ENCODE peak calls at places on chromosomes 1 and 21, in ten cellular contexts. One of them, this sample, is unnamed.
A peak's percentile ranks its signal among the peaks of the same experiment; 100 is the strongest.

GRCh38 chr1:66927528-66927927 is 2.7 kb downstream of the MIER1 start:
- DNase-seq in CD4-positive, alpha-beta memory T cell: no peak
- DNase-seq in OCI-LY7: no peak
- DNase-seq in spleen: no peak
- DNase-seq in tibial nerve: no peak
- DNase-seq in AG10803: no peak
- DNase-seq in lower lobe of right lung: no peak
- DNase-seq in HFF-Myc: no peak
- DNase-seq in SJSA1: no peak
- DNase-seq in AG04450: no peak
- DNase-seq in this sample: no peak

GRCh38 chr1:187909382-187909781 is 1080.6 kb downstream of the PLA2G4A start:
- DNase-seq in CD4-positive, alpha-beta memory T cell: no peak
- DNase-seq in OCI-LY7: no peak
- DNase-seq in spleen: no peak
- DNase-seq in tibial nerve: no peak
- DNase-seq in AG10803: no peak
- DNase-seq in lower lobe of right lung: no peak
- DNase-seq in HFF-Myc: no peak
- DNase-seq in SJSA1: no peak
- DNase-seq in AG04450: no peak
- DNase-seq in this sample: no peak

GRCh38 chr1:107432108-107432507 is 291.3 kb downstream of the NTNG1 start:
- DNase-seq in CD4-positive, alpha-beta memory T cell: no peak
- DNase-seq in OCI-LY7: no peak
- DNase-seq in spleen: no peak
- DNase-seq in tibial nerve: no peak
- DNase-seq in AG10803: no peak
- DNase-seq in lower lobe of right lung: no peak
- DNase-seq in HFF-Myc: no peak
- DNase-seq in SJSA1: no peak
- DNase-seq in AG04450: no peak
- DNase-seq in this sample: no peak

GRCh38 chr1:19418503-19418971 is 66.8 kb downstream of the CAPZB start:
- DNase-seq in CD4-positive, alpha-beta memory T cell: no peak
- DNase-seq in OCI-LY7: no peak
- DNase-seq in spleen: no peak
- DNase-seq in tibial nerve: no peak
- DNase-seq in AG10803: peak; percentile 62
- DNase-seq in lower lobe of right lung: no peak
- DNase-seq in HFF-Myc: no peak
- DNase-seq in SJSA1: no peak
- DNase-seq in AG04450: no peak
- DNase-seq in this sample: no peak

GRCh38 chr21:28459193-28459592 is 533.5 kb downstream of the LTN1 start:
- DNase-seq in CD4-positive, alpha-beta memory T cell: no peak
- DNase-seq in OCI-LY7: peak; percentile 2
- DNase-seq in spleen: no peak
- DNase-seq in tibial nerve: no peak
- DNase-seq in AG10803: no peak
- DNase-seq in lower lobe of right lung: no peak
- DNase-seq in HFF-Myc: no peak
- DNase-seq in SJSA1: no peak
- DNase-seq in AG04450: no peak
- DNase-seq in this sample: no peak

GRCh38 chr1:212485895-212486590 is 53.3 kb downstream of the NENF start:
- DNase-seq in CD4-positive, alpha-beta memory T cell: no peak
- DNase-seq in OCI-LY7: no peak
- DNase-seq in spleen: no peak
- DNase-seq in tibial nerve: peak; percentile 38
- DNase-seq in AG10803: peak; percentile 88
- DNase-seq in lower lobe of right lung: peak; percentile 89
- DNase-seq in HFF-Myc: peak; percentile 65
- DNase-seq in SJSA1: peak; percentile 94
- DNase-seq in AG04450: peak; percentile 64
- DNase-seq in this sample: no peak

GRCh38 chr1:72649211-72649888 is 367.0 kb upstream of the NEGR1 start:
- DNase-seq in CD4-positive, alpha-beta memory T cell: no peak
- DNase-seq in OCI-LY7: no peak
- DNase-seq in spleen: peak; percentile 67
- DNase-seq in tibial nerve: no peak
- DNase-seq in AG10803: no peak
- DNase-seq in lower lobe of right lung: peak; percentile 40
- DNase-seq in HFF-Myc: no peak
- DNase-seq in SJSA1: no peak
- DNase-seq in AG04450: no peak
- DNase-seq in this sample: no peak

GRCh38 chr1:63276625-63277024 is 45.7 kb upstream of the FOXD3 start:
- DNase-seq in CD4-positive, alpha-beta memory T cell: no peak
- DNase-seq in OCI-LY7: no peak
- DNase-seq in spleen: no peak
- DNase-seq in tibial nerve: no peak
- DNase-seq in AG10803: no peak
- DNase-seq in lower lobe of right lung: no peak
- DNase-seq in HFF-Myc: no peak
- DNase-seq in SJSA1: no peak
- DNase-seq in AG04450: no peak
- DNase-seq in this sample: no peak

GRCh38 chr1:228109073-228109961 is at the start of gene MRPL55:
- DNase-seq in CD4-positive, alpha-beta memory T cell: peak; percentile 98
- DNase-seq in OCI-LY7: peak; percentile 97
- DNase-seq in spleen: peak; percentile 100
- DNase-seq in tibial nerve: peak; percentile 99
- DNase-seq in AG10803: peak; percentile 93
- DNase-seq in lower lobe of right lung: peak; percentile 97
- DNase-seq in HFF-Myc: peak; percentile 71
- DNase-seq in SJSA1: peak; percentile 96
- DNase-seq in AG04450: peak; percentile 83
- DNase-seq in this sample: peak; percentile 100

GRCh38 chr1:228108742-228109072 is 392 bp downstream of the MRPL55 start:
- DNase-seq in CD4-positive, alpha-beta memory T cell: no peak
- DNase-seq in OCI-LY7: no peak
- DNase-seq in spleen: no peak
- DNase-seq in tibial nerve: no peak
- DNase-seq in AG10803: no peak
- DNase-seq in lower lobe of right lung: peak; percentile 48
- DNase-seq in HFF-Myc: no peak
- DNase-seq in SJSA1: no peak
- DNase-seq in AG04450: no peak
- DNase-seq in this sample: no peak

GRCh38 chr1:228109962-228110488 is 926 bp upstream of the MRPL55 start:
- DNase-seq in CD4-positive, alpha-beta memory T cell: no peak
- DNase-seq in OCI-LY7: no peak
- DNase-seq in spleen: no peak
- DNase-seq in tibial nerve: no peak
- DNase-seq in AG10803: peak; percentile 50
- DNase-seq in lower lobe of right lung: no peak
- DNase-seq in HFF-Myc: no peak
- DNase-seq in SJSA1: no peak
- DNase-seq in AG04450: no peak
- DNase-seq in this sample: peak; percentile 90

GRCh38 chr1:228112167-228112566 is 3.1 kb upstream of the MRPL55 start:
- DNase-seq in CD4-positive, alpha-beta memory T cell: no peak
- DNase-seq in OCI-LY7: no peak
- DNase-seq in spleen: no peak
- DNase-seq in tibial nerve: no peak
- DNase-seq in AG10803: no peak
- DNase-seq in lower lobe of right lung: no peak
- DNase-seq in HFF-Myc: no peak
- DNase-seq in SJSA1: no peak
- DNase-seq in AG04450: no peak
- DNase-seq in this sample: peak; percentile 25

GRCh38 chr1:228110536-228110935 is 1.4 kb upstream of the MRPL55 start:
- DNase-seq in CD4-positive, alpha-beta memory T cell: no peak
- DNase-seq in OCI-LY7: no peak
- DNase-seq in spleen: no peak
- DNase-seq in tibial nerve: no peak
- DNase-seq in AG10803: no peak
- DNase-seq in lower lobe of right lung: no peak
- DNase-seq in HFF-Myc: no peak
- DNase-seq in SJSA1: no peak
- DNase-seq in AG04450: no peak
- DNase-seq in this sample: peak; percentile 67
- H3K4me3 ChIP-seq in CD4-positive, alpha-beta memory T cell: no peak overlapping the region
- H3K4me3 ChIP-seq in OCI-LY7: no peak overlapping the region
- H3K4me3 ChIP-seq in spleen: no peak overlapping the region
- H3K4me3 ChIP-seq in tibial nerve: no peak overlapping the region
- H3K4me3 ChIP-seq in AG10803: peak overlapping the region; percentile 98
- H3K4me3 ChIP-seq in lower lobe of right lung: peak overlapping the region; percentile 78
- H3K4me3 ChIP-seq in HFF-Myc: no peak overlapping the region
- H3K4me3 ChIP-seq in SJSA1: peak overlapping the region; percentile 72
- H3K4me3 ChIP-seq in AG04450: no peak overlapping the region
- H3K4me3 ChIP-seq in this sample: no peak overlapping the region

GRCh38 chr1:230423261-230423660 is 2.9 kb downstream of the PGBD5 start:
- DNase-seq in CD4-positive, alpha-beta memory T cell: no peak
- DNase-seq in OCI-LY7: no peak
- DNase-seq in spleen: no peak
- DNase-seq in tibial nerve: no peak
- DNase-seq in AG10803: no peak
- DNase-seq in lower lobe of right lung: no peak
- DNase-seq in HFF-Myc: no peak
- DNase-seq in SJSA1: no peak
- DNase-seq in AG04450: no peak
- DNase-seq in this sample: no peak

GRCh38 chr1:230425252-230426061 is 675 bp downstream of the PGBD5 start:
- DNase-seq in CD4-positive, alpha-beta memory T cell: no peak
- DNase-seq in OCI-LY7: no peak
- DNase-seq in spleen: no peak
- DNase-seq in tibial nerve: no peak
- DNase-seq in AG10803: peak; percentile 2
- DNase-seq in lower lobe of right lung: peak; percentile 51
- DNase-seq in HFF-Myc: no peak
- DNase-seq in SJSA1: no peak
- DNase-seq in AG04450: no peak
- DNase-seq in this sample: no peak

GRCh38 chr1:230424440-230425251 is 1.5 kb downstream of the PGBD5 start:
- DNase-seq in CD4-positive, alpha-beta memory T cell: no peak
- DNase-seq in OCI-LY7: no peak
- DNase-seq in spleen: no peak
- DNase-seq in tibial nerve: no peak
- DNase-seq in AG10803: no peak
- DNase-seq in lower lobe of right lung: no peak
- DNase-seq in HFF-Myc: no peak
- DNase-seq in SJSA1: no peak
- DNase-seq in AG04450: no peak
- DNase-seq in this sample: no peak

GRCh38 chr1:230422221-230422981 is 3.7 kb downstream of the PGBD5 start:
- DNase-seq in CD4-positive, alpha-beta memory T cell: no peak
- DNase-seq in OCI-LY7: no peak
- DNase-seq in spleen: no peak
- DNase-seq in tibial nerve: no peak
- DNase-seq in AG10803: no peak
- DNase-seq in lower lobe of right lung: no peak
- DNase-seq in HFF-Myc: no peak
- DNase-seq in SJSA1: no peak
- DNase-seq in AG04450: no peak
- DNase-seq in this sample: no peak

DNA sequence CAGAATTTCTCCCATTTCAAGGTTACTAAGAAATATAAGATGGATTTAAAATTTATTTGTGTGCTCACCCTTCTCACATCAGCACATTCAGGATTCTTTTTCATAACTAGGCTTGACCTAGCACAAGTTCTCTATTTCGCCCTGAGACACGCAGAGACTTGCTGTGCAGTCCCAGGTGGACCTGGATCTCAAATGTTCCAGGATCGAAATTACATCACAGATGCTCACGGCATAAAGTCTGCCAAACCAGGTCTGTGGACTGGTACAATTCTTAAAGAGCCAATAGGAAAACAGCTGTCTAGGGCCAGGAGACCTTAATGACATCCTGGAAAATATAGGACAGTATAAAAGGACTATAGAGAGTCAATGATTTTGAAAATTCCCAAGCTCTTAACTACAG is 2.2 kb downstream of the PGBD5 start:
- DNase-seq in CD4-positive, alpha-beta memory T cell: no peak
- DNase-seq in OCI-LY7: no peak
- DNase-seq in spleen: no peak
- DNase-seq in tibial nerve: no peak
- DNase-seq in AG10803: no peak
- DNase-seq in lower lobe of right lung: no peak
- DNase-seq in HFF-Myc: no peak
- DNase-seq in SJSA1: no peak
- DNase-seq in AG04450: no peak
- DNase-seq in this sample: no peak
- H3K4me3 ChIP-seq in CD4-positive, alpha-beta memory T cell: no peak overlapping the region
- H3K4me3 ChIP-seq in OCI-LY7: no peak overlapping the region
- H3K4me3 ChIP-seq in spleen: peak overlapping the region; percentile 42
- H3K4me3 ChIP-seq in tibial nerve: no peak overlapping the region
- H3K4me3 ChIP-seq in AG10803: no peak overlapping the region
- H3K4me3 ChIP-seq in lower lobe of right lung: no peak overlapping the region
- H3K4me3 ChIP-seq in HFF-Myc: no peak overlapping the region
- H3K4me3 ChIP-seq in SJSA1: no peak overlapping the region
- H3K4me3 ChIP-seq in AG04450: no peak overlapping the region
- H3K4me3 ChIP-seq in this sample: no peak overlapping the region

DNA sequence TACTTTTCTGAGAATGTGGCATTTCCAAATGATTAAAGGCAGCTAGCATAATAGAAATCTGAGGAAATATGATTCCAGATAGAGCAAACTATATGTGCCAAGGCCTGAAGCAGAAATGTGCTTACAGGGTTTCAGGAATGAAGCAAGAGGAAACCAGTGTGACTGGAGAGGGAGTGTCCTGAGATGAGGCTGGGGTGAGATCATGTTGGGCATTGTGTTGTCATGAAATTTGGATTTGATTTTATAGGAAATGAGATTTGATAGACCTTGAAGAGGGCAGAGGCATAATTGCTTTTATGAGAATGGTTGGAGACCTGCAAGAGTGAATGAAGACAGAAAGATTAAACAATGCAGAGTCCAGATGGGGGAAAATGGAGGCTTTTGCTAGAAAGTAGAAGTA is 338.1 kb upstream of the SNX7 start:
- DNase-seq in CD4-positive, alpha-beta memory T cell: no peak
- DNase-seq in OCI-LY7: no peak
- DNase-seq in spleen: no peak
- DNase-seq in tibial nerve: peak; percentile 22
- DNase-seq in AG10803: peak; percentile 91
- DNase-seq in lower lobe of right lung: no peak
- DNase-seq in HFF-Myc: peak; percentile 77
- DNase-seq in SJSA1: peak; percentile 65
- DNase-seq in AG04450: no peak
- DNase-seq in this sample: no peak
- H3K4me3 ChIP-seq in CD4-positive, alpha-beta memory T cell: no peak overlapping the region
- H3K4me3 ChIP-seq in OCI-LY7: no peak overlapping the region
- H3K4me3 ChIP-seq in spleen: no peak overlapping the region
- H3K4me3 ChIP-seq in tibial nerve: no peak overlapping the region
- H3K4me3 ChIP-seq in AG10803: no peak overlapping the region
- H3K4me3 ChIP-seq in lower lobe of right lung: no peak overlapping the region
- H3K4me3 ChIP-seq in HFF-Myc: no peak overlapping the region
- H3K4me3 ChIP-seq in SJSA1: no peak overlapping the region
- H3K4me3 ChIP-seq in AG04450: no peak overlapping the region
- H3K4me3 ChIP-seq in this sample: no peak overlapping the region

GRCh38 chr1:53696990-53697389 is 42.0 kb downstream of the GLIS1 start:
- DNase-seq in CD4-positive, alpha-beta memory T cell: no peak
- DNase-seq in OCI-LY7: no peak
- DNase-seq in spleen: no peak
- DNase-seq in tibial nerve: no peak
- DNase-seq in AG10803: no peak
- DNase-seq in lower lobe of right lung: no peak
- DNase-seq in HFF-Myc: no peak
- DNase-seq in SJSA1: no peak
- DNase-seq in AG04450: no peak
- DNase-seq in this sample: no peak

GRCh38 chr1:53696578-53696977 is 42.4 kb downstream of the GLIS1 start:
- DNase-seq in CD4-positive, alpha-beta memory T cell: no peak
- DNase-seq in OCI-LY7: no peak
- DNase-seq in spleen: peak; percentile 54
- DNase-seq in tibial nerve: no peak
- DNase-seq in AG10803: no peak
- DNase-seq in lower lobe of right lung: no peak
- DNase-seq in HFF-Myc: no peak
- DNase-seq in SJSA1: no peak
- DNase-seq in AG04450: no peak
- DNase-seq in this sample: no peak

GRCh38 chr1:53699981-53700380 is 39.0 kb downstream of the GLIS1 start:
- DNase-seq in CD4-positive, alpha-beta memory T cell: no peak
- DNase-seq in OCI-LY7: no peak
- DNase-seq in spleen: peak; percentile 51
- DNase-seq in tibial nerve: no peak
- DNase-seq in AG10803: no peak
- DNase-seq in lower lobe of right lung: no peak
- DNase-seq in HFF-Myc: no peak
- DNase-seq in SJSA1: no peak
- DNase-seq in AG04450: no peak
- DNase-seq in this sample: no peak

GRCh38 chr1:53697671-53698380 is 41.1 kb downstream of the GLIS1 start:
- DNase-seq in CD4-positive, alpha-beta memory T cell: no peak
- DNase-seq in OCI-LY7: no peak
- DNase-seq in spleen: peak; percentile 37
- DNase-seq in tibial nerve: peak; percentile 18
- DNase-seq in AG10803: peak; percentile 69
- DNase-seq in lower lobe of right lung: no peak
- DNase-seq in HFF-Myc: peak; percentile 61
- DNase-seq in SJSA1: no peak
- DNase-seq in AG04450: no peak
- DNase-seq in this sample: no peak

GRCh38 chr1:53698381-53698980 is 40.5 kb downstream of the GLIS1 start:
- DNase-seq in CD4-positive, alpha-beta memory T cell: no peak
- DNase-seq in OCI-LY7: no peak
- DNase-seq in spleen: peak; percentile 57
- DNase-seq in tibial nerve: no peak
- DNase-seq in AG10803: no peak
- DNase-seq in lower lobe of right lung: no peak
- DNase-seq in HFF-Myc: no peak
- DNase-seq in SJSA1: no peak
- DNase-seq in AG04450: no peak
- DNase-seq in this sample: no peak
- H3K4me3 ChIP-seq in CD4-positive, alpha-beta memory T cell: no peak overlapping the region
- H3K4me3 ChIP-seq in OCI-LY7: no peak overlapping the region
- H3K4me3 ChIP-seq in spleen: no peak overlapping the region
- H3K4me3 ChIP-seq in tibial nerve: no peak overlapping the region
- H3K4me3 ChIP-seq in AG10803: no peak overlapping the region
- H3K4me3 ChIP-seq in lower lobe of right lung: no peak overlapping the region
- H3K4me3 ChIP-seq in HFF-Myc: no peak overlapping the region
- H3K4me3 ChIP-seq in SJSA1: no peak overlapping the region
- H3K4me3 ChIP-seq in AG04450: no peak overlapping the region
- H3K4me3 ChIP-seq in this sample: no peak overlapping the region

This sample was measured in lower leg skin.